ENCODE peak calls at places on chromosomes 12 and 14, in six cellular contexts. K is HCEC 1CT; B is pons; R is NCI-H1436; I is stimulated activated CD4-positive, alpha-beta T cell treated with anti-CD3 and anti-CD28 coated beads, Interleukin-15, amount 100 ng/mL, for 1 hour; F is AG04449. Z is an unnamed sample.

GRCh38 chr14:93838253-93838652 is 50.0 kb upstream of the PRIMA1 start:
- DNase-seq in B (no peak), K (no peak), R (no peak), I (no peak), F (no peak), Z (no peak)

GRCh38 chr12:124457287-124458219 is 109.9 kb downstream of the NCOR2 start:
- DNase-seq in R (no peak), I (peak; percentile 19), B (peak; percentile 87), F (no peak), K (no peak), Z (no peak)

GRCh38 chr14:24251880-24252288 is 9.5 kb upstream of the TINF2 start:
- DNase-seq in K (peak; percentile 32), R (no peak), I (no peak), F (no peak), B (no peak), Z (no peak)

GRCh38 chr12:124523071-124523470 is 44.3 kb downstream of the NCOR2 start:
- DNase-seq in I (no peak), K (no peak), B (no peak), F (no peak), R (peak; percentile 58), Z (no peak)

GRCh38 chr12:52230364-52231281 is 2.4 kb upstream of the KRT7 start:
- DNase-seq in I (no peak), F (peak; percentile 50), K (peak; percentile 92), R (no peak), B (no peak), Z (peak; percentile 72)

GRCh38 chr14:74684444-74684843 is 28.4 kb downstream of the AREL1 start:
- DNase-seq in K (no peak), R (no peak), F (no peak), I (no peak), B (no peak), Z (no peak)

GRCh38 chr12:3225154-3225795 is 148.1 kb downstream of the TSPAN9 start:
- DNase-seq in F (no peak), R (no peak), I (no peak), B (no peak), K (peak; percentile 13), Z (peak; percentile 47)

GRCh38 chr14:80364274-80364673 is 153.0 kb upstream of the DIO2 start:
- DNase-seq in B (no peak), K (peak; percentile 21), R (no peak), I (no peak), F (no peak), Z (no peak)

GRCh38 chr12:76943004-76943403 is 64.2 kb upstream of the CSRP2 start:
- DNase-seq in B (peak; percentile 16), K (no peak), F (no peak), R (no peak), I (no peak), Z (no peak)

GRCh38 chr12:12992418-12993175 is 7.5 kb downstream of the HEBP1 start:
- DNase-seq in F (peak; percentile 90), K (peak; percentile 97), I (no peak), B (no peak), R (no peak), Z (peak; percentile 81)

GRCh38 chr14:105866841-105867321 is 340.5 kb downstream of the TMEM121 start:
- DNase-seq in K (no peak), F (no peak), I (peak; percentile 0), B (no peak), R (no peak), Z (no peak)

GRCh38 chr14:51014086-51014485 is 69.8 kb upstream of the PYGL start:
- DNase-seq in F (no peak), I (no peak), B (peak; percentile 71), R (no peak), K (peak; percentile 42), Z (no peak)

GRCh38 chr14:60621386-60621785 is 27.9 kb downstream of the SIX1 start:
- DNase-seq in F (no peak), R (no peak), I (no peak), K (no peak), B (no peak), Z (no peak)

GRCh38 chr14:61453103-61453767 is 131.9 kb downstream of the PRKCH start:
- DNase-seq in F (no peak), I (no peak), R (no peak), K (no peak), B (no peak), Z (no peak)

GRCh38 chr12:12720637-12721250 is 3.6 kb downstream of the CDKN1B start:
- DNase-seq in B (no peak), F (no peak), I (no peak), K (no peak), R (no peak), Z (no peak)

GRCh38 chr12:116910645-116911449 is at the start of gene FBXW8:
- DNase-seq in B (no peak), K (peak; percentile 76), F (no peak), R (peak; percentile 67), I (peak; percentile 28), Z (no peak)

GRCh38 chr14:76958020-76958965 is 70.2 kb downstream of the IRF2BPL start:
- DNase-seq in F (no peak), R (peak; percentile 21), B (no peak), K (no peak), I (no peak), Z (no peak)

GRCh38 chr14:89616425-89617141 is 199.6 kb upstream of the FOXN3 start:
- DNase-seq in F (no peak), I (no peak), K (no peak), R (no peak), B (peak; percentile 28), Z (no peak)

GRCh38 chr12:22733756-22734155 is 108.8 kb downstream of the ETNK1 start:
- DNase-seq in K (peak; percentile 14), R (no peak), F (no peak), I (no peak), B (no peak), Z (no peak)

GRCh38 chr12:4223273-4223855 is 50.2 kb upstream of the CCND2 start:
- DNase-seq in B (peak; percentile 18), R (no peak), I (no peak), K (no peak), F (no peak), Z (no peak)

GRCh38 chr12:105499223-105499622 is 168.7 kb downstream of the C12orf75 start:
- DNase-seq in R (no peak), B (no peak), F (no peak), K (peak; percentile 30), I (no peak), Z (no peak)

GRCh38 chr12:32903318-32903717 is 6.7 kb upstream of the PKP2 start:
- DNase-seq in F (no peak), R (no peak), B (no peak), I (no peak), K (no peak), Z (no peak)

GRCh38 chr12:116626153-116626552 is 67.0 kb downstream of the MAP1LC3B2 start:
- DNase-seq in R (no peak), F (no peak), I (no peak), K (no peak), B (no peak), Z (no peak)

GRCh38 chr14:68624541-68625220 is 168.2 kb downstream of the ZFP36L1 start:
- DNase-seq in F (no peak), R (no peak), I (no peak), B (no peak), K (no peak), Z (no peak)

GRCh38 chr12:85065816-85066482 is 29.8 kb downstream of the LRRIQ1 start:
- DNase-seq in K (no peak), R (no peak), B (no peak), F (no peak), I (no peak), Z (no peak)

GRCh38 chr12:15984097-15984800 is 73.1 kb downstream of the DERA start:
- DNase-seq in F (no peak), K (no peak), R (no peak), I (no peak), B (no peak), Z (no peak)

GRCh38 chr12:24780969-24781368 is 167.9 kb downstream of the BCAT1 start:
- DNase-seq in K (peak; percentile 61), F (no peak), R (no peak), I (no peak), B (no peak), Z (no peak)

GRCh38 chr14:20092050-20092449 is 18.5 kb upstream of the OR4K17 start:
- DNase-seq in B (no peak), K (no peak), F (no peak), R (no peak), I (no peak), Z (no peak)

GRCh38 chr12:125296701-125297100 is 231.5 kb downstream of the AACS start:
- DNase-seq in I (no peak), R (no peak), K (no peak), B (no peak), F (no peak), Z (no peak)

GRCh38 chr14:19878029-19878642 is 3.2 kb downstream of the OR4K2 start:
- DNase-seq in B (peak; percentile 58), K (peak; percentile 5), F (no peak), I (no peak), R (no peak), Z (no peak)

GRCh38 chr12:113449299-113449698 is 22.4 kb downstream of the LHX5 start:
- DNase-seq in R (no peak), B (no peak), I (no peak), F (no peak), K (no peak), Z (no peak)

GRCh38 chr14:102295301-102295700 is 9.7 kb downstream of the MOK start:
- DNase-seq in F (no peak), R (no peak), K (peak; percentile 30), B (peak; percentile 28), I (no peak), Z (no peak)

GRCh38 chr14:88036422-88036821 is 31.5 kb downstream of the GPR65 start:
- DNase-seq in B (no peak), K (no peak), I (no peak), F (no peak), R (no peak), Z (no peak)

GRCh38 chr14:68459480-68460136 is 333.3 kb downstream of the ZFP36L1 start:
- DNase-seq in K (no peak), I (no peak), F (no peak), R (no peak), B (peak; percentile 63), Z (no peak)